ENCODE peak calls at places on chromosomes 5 and 9, in five cellular contexts. One of them, this sample, is unnamed.

GRCh38 chr5:163339148-163339547 is 98.2 kb upstream of the CCNG1 start:
- DNase-seq in GM06990: no peak
- DNase-seq in iPS-NIHi11: no peak
- DNase-seq in activated CD4-positive, alpha-beta T cell treated with anti-CD3 and anti-CD28 coated beads for 48 hours: no peak
- DNase-seq in CD4-positive, CD25-positive, alpha-beta regulatory T cell: no peak
- DNase-seq in this sample: no peak

GRCh38 chr5:67793418-67793817 is 422.1 kb upstream of the PIK3R1 start:
- DNase-seq in activated CD4-positive, alpha-beta T cell treated with anti-CD3 and anti-CD28 coated beads for 48 hours: no peak
- DNase-seq in CD4-positive, CD25-positive, alpha-beta regulatory T cell: no peak
- DNase-seq in iPS-NIHi11: no peak
- DNase-seq in GM06990: no peak
- DNase-seq in this sample: no peak

GRCh38 chr9:17191095-17191494 is 56.3 kb downstream of the CNTLN start:
- DNase-seq in activated CD4-positive, alpha-beta T cell treated with anti-CD3 and anti-CD28 coated beads for 48 hours: no peak
- DNase-seq in CD4-positive, CD25-positive, alpha-beta regulatory T cell: no peak
- DNase-seq in iPS-NIHi11: no peak
- DNase-seq in GM06990: no peak
- DNase-seq in this sample: no peak

GRCh38 chr9:105344283-105344682 is 99.8 kb downstream of the SLC44A1 start:
- DNase-seq in GM06990: no peak
- DNase-seq in activated CD4-positive, alpha-beta T cell treated with anti-CD3 and anti-CD28 coated beads for 48 hours: no peak
- DNase-seq in CD4-positive, CD25-positive, alpha-beta regulatory T cell: no peak
- DNase-seq in iPS-NIHi11: no peak
- DNase-seq in this sample: no peak

GRCh38 chr5:61815343-61815742 is 483.3 kb downstream of the ZSWIM6 start:
- DNase-seq in iPS-NIHi11: no peak
- DNase-seq in activated CD4-positive, alpha-beta T cell treated with anti-CD3 and anti-CD28 coated beads for 48 hours: no peak
- DNase-seq in CD4-positive, CD25-positive, alpha-beta regulatory T cell: no peak
- DNase-seq in GM06990: no peak
- DNase-seq in this sample: no peak

GRCh38 chr5:172932313-172933017 is 26.8 kb upstream of the RPL26L1 start:
- DNase-seq in GM06990: peak
- DNase-seq in CD4-positive, CD25-positive, alpha-beta regulatory T cell: peak
- DNase-seq in iPS-NIHi11: peak
- DNase-seq in activated CD4-positive, alpha-beta T cell treated with anti-CD3 and anti-CD28 coated beads for 48 hours: peak
- DNase-seq in this sample: peak

GRCh38 chr5:5350101-5350500 is 72.4 kb upstream of the ICE1 start:
- DNase-seq in iPS-NIHi11: no peak
- DNase-seq in activated CD4-positive, alpha-beta T cell treated with anti-CD3 and anti-CD28 coated beads for 48 hours: no peak
- DNase-seq in GM06990: no peak
- DNase-seq in CD4-positive, CD25-positive, alpha-beta regulatory T cell: no peak
- DNase-seq in this sample: no peak

GRCh38 chr5:28807230-28807629 is 1768.8 kb upstream of the CDH9 start:
- DNase-seq in GM06990: no peak
- DNase-seq in CD4-positive, CD25-positive, alpha-beta regulatory T cell: no peak
- DNase-seq in iPS-NIHi11: no peak
- DNase-seq in activated CD4-positive, alpha-beta T cell treated with anti-CD3 and anti-CD28 coated beads for 48 hours: no peak
- DNase-seq in this sample: no peak

GRCh38 chr5:153404747-153405146 is 85.7 kb upstream of the GRIA1 start:
- DNase-seq in iPS-NIHi11: no peak
- DNase-seq in GM06990: no peak
- DNase-seq in activated CD4-positive, alpha-beta T cell treated with anti-CD3 and anti-CD28 coated beads for 48 hours: no peak
- DNase-seq in CD4-positive, CD25-positive, alpha-beta regulatory T cell: no peak
- DNase-seq in this sample: peak

GRCh38 chr9:136250676-136251075 is 5.1 kb upstream of the QSOX2 start:
- DNase-seq in CD4-positive, CD25-positive, alpha-beta regulatory T cell: no peak
- DNase-seq in iPS-NIHi11: no peak
- DNase-seq in activated CD4-positive, alpha-beta T cell treated with anti-CD3 and anti-CD28 coated beads for 48 hours: no peak
- DNase-seq in GM06990: no peak
- DNase-seq in this sample: no peak

GRCh38 chr5:132233081-132233480 is 5.4 kb upstream of the P4HA2 start:
- DNase-seq in CD4-positive, CD25-positive, alpha-beta regulatory T cell: no peak
- DNase-seq in iPS-NIHi11: no peak
- DNase-seq in GM06990: no peak
- DNase-seq in activated CD4-positive, alpha-beta T cell treated with anti-CD3 and anti-CD28 coated beads for 48 hours: no peak
- DNase-seq in this sample: no peak

GRCh38 chr5:141354900-141355469 is at the start of gene PCDHGA4:
- DNase-seq in activated CD4-positive, alpha-beta T cell treated with anti-CD3 and anti-CD28 coated beads for 48 hours: no peak
- DNase-seq in CD4-positive, CD25-positive, alpha-beta regulatory T cell: no peak
- DNase-seq in GM06990: no peak
- DNase-seq in iPS-NIHi11: no peak
- DNase-seq in this sample: no peak

GRCh38 chr5:149645236-149645635 is 63.9 kb downstream of the ARHGEF37 start:
- DNase-seq in GM06990: no peak
- DNase-seq in iPS-NIHi11: no peak
- DNase-seq in activated CD4-positive, alpha-beta T cell treated with anti-CD3 and anti-CD28 coated beads for 48 hours: no peak
- DNase-seq in CD4-positive, CD25-positive, alpha-beta regulatory T cell: no peak
- DNase-seq in this sample: no peak

GRCh38 chr9:99366183-99366582 is 144.1 kb downstream of the SEC61B start:
- DNase-seq in CD4-positive, CD25-positive, alpha-beta regulatory T cell: no peak
- DNase-seq in iPS-NIHi11: no peak
- DNase-seq in activated CD4-positive, alpha-beta T cell treated with anti-CD3 and anti-CD28 coated beads for 48 hours: no peak
- DNase-seq in GM06990: no peak
- DNase-seq in this sample: no peak

GRCh38 chr5:151820903-151821302 is 49.1 kb downstream of the G3BP1 start:
- DNase-seq in GM06990: no peak
- DNase-seq in activated CD4-positive, alpha-beta T cell treated with anti-CD3 and anti-CD28 coated beads for 48 hours: no peak
- DNase-seq in CD4-positive, CD25-positive, alpha-beta regulatory T cell: no peak
- DNase-seq in iPS-NIHi11: no peak
- DNase-seq in this sample: no peak

GRCh38 chr5:72066658-72067057 is 40.6 kb upstream of the MAP1B start:
- DNase-seq in activated CD4-positive, alpha-beta T cell treated with anti-CD3 and anti-CD28 coated beads for 48 hours: no peak
- DNase-seq in CD4-positive, CD25-positive, alpha-beta regulatory T cell: no peak
- DNase-seq in GM06990: no peak
- DNase-seq in iPS-NIHi11: no peak
- DNase-seq in this sample: no peak

GRCh38 chr5:38803246-38803645 is 42.6 kb upstream of the OSMR start:
- DNase-seq in activated CD4-positive, alpha-beta T cell treated with anti-CD3 and anti-CD28 coated beads for 48 hours: no peak
- DNase-seq in GM06990: no peak
- DNase-seq in CD4-positive, CD25-positive, alpha-beta regulatory T cell: no peak
- DNase-seq in iPS-NIHi11: no peak
- DNase-seq in this sample: no peak

GRCh38 chr9:89065921-89066320 is 74.7 kb downstream of the S1PR3 start:
- DNase-seq in GM06990: no peak
- DNase-seq in CD4-positive, CD25-positive, alpha-beta regulatory T cell: no peak
- DNase-seq in iPS-NIHi11: no peak
- DNase-seq in activated CD4-positive, alpha-beta T cell treated with anti-CD3 and anti-CD28 coated beads for 48 hours: no peak
- DNase-seq in this sample: no peak

GRCh38 chr9:89410709-89411111 is 87.2 kb downstream of the SEMA4D start:
- DNase-seq in activated CD4-positive, alpha-beta T cell treated with anti-CD3 and anti-CD28 coated beads for 48 hours: peak
- DNase-seq in iPS-NIHi11: no peak
- DNase-seq in CD4-positive, CD25-positive, alpha-beta regulatory T cell: no peak
- DNase-seq in GM06990: peak
- DNase-seq in this sample: no peak

GRCh38 chr5:61686491-61687257 is 354.6 kb downstream of the ZSWIM6 start:
- DNase-seq in activated CD4-positive, alpha-beta T cell treated with anti-CD3 and anti-CD28 coated beads for 48 hours: no peak
- DNase-seq in iPS-NIHi11: no peak
- DNase-seq in CD4-positive, CD25-positive, alpha-beta regulatory T cell: no peak
- DNase-seq in GM06990: no peak
- DNase-seq in this sample: no peak

GRCh38 chr9:78280982-78281668 is 15.8 kb upstream of the PSAT1 start:
- DNase-seq in activated CD4-positive, alpha-beta T cell treated with anti-CD3 and anti-CD28 coated beads for 48 hours: no peak
- DNase-seq in CD4-positive, CD25-positive, alpha-beta regulatory T cell: no peak
- DNase-seq in GM06990: no peak
- DNase-seq in iPS-NIHi11: peak
- DNase-seq in this sample: no peak

GRCh38 chr9:130459151-130459550 is 14.4 kb downstream of the ASS1 start:
- DNase-seq in activated CD4-positive, alpha-beta T cell treated with anti-CD3 and anti-CD28 coated beads for 48 hours: no peak
- DNase-seq in iPS-NIHi11: no peak
- DNase-seq in CD4-positive, CD25-positive, alpha-beta regulatory T cell: no peak
- DNase-seq in GM06990: no peak
- DNase-seq in this sample: no peak

GRCh38 chr5:112533315-112533867 is 114.3 kb upstream of the EPB41L4A start:
- DNase-seq in CD4-positive, CD25-positive, alpha-beta regulatory T cell: no peak
- DNase-seq in GM06990: no peak
- DNase-seq in iPS-NIHi11: peak
- DNase-seq in activated CD4-positive, alpha-beta T cell treated with anti-CD3 and anti-CD28 coated beads for 48 hours: no peak
- DNase-seq in this sample: no peak

GRCh38 chr9:16202913-16203734 is 650.3 kb downstream of the CCDC171 start:
- DNase-seq in iPS-NIHi11: peak
- DNase-seq in CD4-positive, CD25-positive, alpha-beta regulatory T cell: no peak
- DNase-seq in GM06990: no peak
- DNase-seq in activated CD4-positive, alpha-beta T cell treated with anti-CD3 and anti-CD28 coated beads for 48 hours: no peak
- DNase-seq in this sample: no peak

GRCh38 chr5:59423021-59423420 is 470.5 kb downstream of the PDE4D start:
- DNase-seq in GM06990: no peak
- DNase-seq in CD4-positive, CD25-positive, alpha-beta regulatory T cell: no peak
- DNase-seq in iPS-NIHi11: no peak
- DNase-seq in activated CD4-positive, alpha-beta T cell treated with anti-CD3 and anti-CD28 coated beads for 48 hours: no peak
- DNase-seq in this sample: no peak

GRCh38 chr5:42767491-42768105 is 11.0 kb downstream of the CCDC152 start:
- DNase-seq in CD4-positive, CD25-positive, alpha-beta regulatory T cell: no peak
- DNase-seq in GM06990: no peak
- DNase-seq in activated CD4-positive, alpha-beta T cell treated with anti-CD3 and anti-CD28 coated beads for 48 hours: no peak
- DNase-seq in iPS-NIHi11: peak
- DNase-seq in this sample: peak

GRCh38 chr5:173204185-173204979 is 30.6 kb downstream of the NKX2-5 start:
- DNase-seq in activated CD4-positive, alpha-beta T cell treated with anti-CD3 and anti-CD28 coated beads for 48 hours: peak
- DNase-seq in CD4-positive, CD25-positive, alpha-beta regulatory T cell: no peak
- DNase-seq in GM06990: no peak
- DNase-seq in iPS-NIHi11: no peak
- DNase-seq in this sample: no peak

GRCh38 chr9:122080986-122081385 is 12.1 kb downstream of the TTLL11 start:
- DNase-seq in activated CD4-positive, alpha-beta T cell treated with anti-CD3 and anti-CD28 coated beads for 48 hours: no peak
- DNase-seq in CD4-positive, CD25-positive, alpha-beta regulatory T cell: no peak
- DNase-seq in GM06990: no peak
- DNase-seq in iPS-NIHi11: no peak
- DNase-seq in this sample: no peak

GRCh38 chr5:175922192-175922885 is 45.8 kb downstream of the THOC3 start:
- DNase-seq in iPS-NIHi11: peak
- DNase-seq in activated CD4-positive, alpha-beta T cell treated with anti-CD3 and anti-CD28 coated beads for 48 hours: no peak
- DNase-seq in GM06990: no peak
- DNase-seq in CD4-positive, CD25-positive, alpha-beta regulatory T cell: no peak
- DNase-seq in this sample: peak

GRCh38 chr9:93128011-93128714 is 5.9 kb downstream of the NINJ1 start:
- DNase-seq in GM06990: no peak
- DNase-seq in activated CD4-positive, alpha-beta T cell treated with anti-CD3 and anti-CD28 coated beads for 48 hours: no peak
- DNase-seq in CD4-positive, CD25-positive, alpha-beta regulatory T cell: no peak
- DNase-seq in iPS-NIHi11: no peak
- DNase-seq in this sample: no peak

GRCh38 chr5:79236970-79237734 is 1.2 kb downstream of the JMY start:
- DNase-seq in activated CD4-positive, alpha-beta T cell treated with anti-CD3 and anti-CD28 coated beads for 48 hours: peak
- DNase-seq in GM06990: peak
- DNase-seq in CD4-positive, CD25-positive, alpha-beta regulatory T cell: peak
- DNase-seq in iPS-NIHi11: peak
- DNase-seq in this sample: peak

GRCh38 chr5:122493776-122494518 is 181.9 kb downstream of the SNCAIP start:
- DNase-seq in iPS-NIHi11: no peak
- DNase-seq in GM06990: no peak
- DNase-seq in CD4-positive, CD25-positive, alpha-beta regulatory T cell: no peak
- DNase-seq in activated CD4-positive, alpha-beta T cell treated with anti-CD3 and anti-CD28 coated beads for 48 hours: no peak
- DNase-seq in this sample: no peak

GRCh38 chr5:139390639-139391569 is 1.2 kb upstream of the MZB1 start:
- DNase-seq in iPS-NIHi11: no peak
- DNase-seq in GM06990: no peak
- DNase-seq in CD4-positive, CD25-positive, alpha-beta regulatory T cell: no peak
- DNase-seq in activated CD4-positive, alpha-beta T cell treated with anti-CD3 and anti-CD28 coated beads for 48 hours: no peak
- DNase-seq in this sample: no peak

GRCh38 chr5:96067902-96068614 is 106.4 kb upstream of the ELL2 start:
- DNase-seq in GM06990: no peak
- DNase-seq in CD4-positive, CD25-positive, alpha-beta regulatory T cell: no peak
- DNase-seq in activated CD4-positive, alpha-beta T cell treated with anti-CD3 and anti-CD28 coated beads for 48 hours: peak
- DNase-seq in iPS-NIHi11: no peak
- DNase-seq in this sample: no peak

GRCh38 chr5:1633605-1634336 is 110.0 kb upstream of the LPCAT1 start:
- DNase-seq in activated CD4-positive, alpha-beta T cell treated with anti-CD3 and anti-CD28 coated beads for 48 hours: peak
- DNase-seq in CD4-positive, CD25-positive, alpha-beta regulatory T cell: peak
- DNase-seq in GM06990: peak
- DNase-seq in iPS-NIHi11: peak
- DNase-seq in this sample: peak

GRCh38 chr5:73370620-73371583 is 77.7 kb downstream of the FOXD1 start:
- DNase-seq in iPS-NIHi11: no peak
- DNase-seq in activated CD4-positive, alpha-beta T cell treated with anti-CD3 and anti-CD28 coated beads for 48 hours: no peak
- DNase-seq in CD4-positive, CD25-positive, alpha-beta regulatory T cell: no peak
- DNase-seq in GM06990: no peak
- DNase-seq in this sample: no peak

GRCh38 chr5:121182788-121183490 is 668.7 kb upstream of the FTMT start:
- DNase-seq in CD4-positive, CD25-positive, alpha-beta regulatory T cell: no peak
- DNase-seq in activated CD4-positive, alpha-beta T cell treated with anti-CD3 and anti-CD28 coated beads for 48 hours: no peak
- DNase-seq in GM06990: no peak
- DNase-seq in iPS-NIHi11: no peak
- DNase-seq in this sample: no peak

This sample was measured in D341Med.